ENCODE peak calls at places on chromosomes 11 and 22, in eight cellular contexts. A is SK-N-SH, J is H1, G is IMR-90, S is HCT116, B is K562, O is GM12878, X is HepG2. U is an unnamed sample.

GRCh38 chr22:37245740-37246139 is 1.7 kb upstream of the RAC2 start:
- DNase-seq in A (no peak), J (no peak), G (peak; percentile 37), S (no peak), B (no peak), O (no peak), X (no peak), U (no peak)

GRCh38 chr11:94774345-94774744 is 6.2 kb downstream of the AMOTL1 start:
- DNase-seq in A (no peak), J (no peak), G (peak; percentile 48), S (no peak), B (no peak), O (no peak), X (no peak), U (no peak)

GRCh38 chr22:36965716-36966115 is 52.3 kb downstream of the CSF2RB start:
- DNase-seq in A (no peak), J (no peak), G (no peak), S (no peak), B (no peak), O (no peak), X (no peak), U (no peak)

GRCh38 chr11:117328414-117329010 is 858 bp downstream of the CEP164 start:
- DNase-seq in A (peak; percentile 55), J (no peak), G (peak; percentile 58), S (no peak), B (peak; percentile 23), O (no peak), X (no peak), U (no peak)

GRCh38 chr11:82539669-82540068 is 194.0 kb downstream of the FAM181B start:
- DNase-seq in A (no peak), J (no peak), G (no peak), S (no peak), B (no peak), O (no peak), X (no peak), U (no peak)

GRCh38 chr22:17131686-17132085 is 10.5 kb upstream of the TMEM121B start:
- DNase-seq in A (no peak), J (no peak), G (no peak), S (no peak), B (no peak), O (no peak), X (no peak), U (no peak)

GRCh38 chr11:31967404-31967950 is 123.4 kb upstream of the RCN1 start:
- DNase-seq in A (no peak), J (no peak), G (no peak), S (no peak), B (no peak), O (no peak), X (no peak), U (no peak)

GRCh38 chr11:13364388-13364787 is 86.8 kb downstream of the BMAL1 start:
- DNase-seq in A (no peak), J (no peak), G (no peak), S (no peak), B (no peak), O (no peak), X (no peak), U (no peak)

GRCh38 chr11:107947904-107948303 is 19.7 kb downstream of the RAB39A start:
- DNase-seq in A (no peak), J (no peak), G (no peak), S (no peak), B (no peak), O (no peak), X (no peak), U (no peak)

GRCh38 chr22:39723463-39723862 is 152.9 kb downstream of the CACNA1I start:
- DNase-seq in A (no peak), J (no peak), G (no peak), S (no peak), B (no peak), O (no peak), X (no peak), U (no peak)

GRCh38 chr11:26996056-26996455 is 2.1 kb downstream of the FIBIN start:
- DNase-seq in A (no peak), J (no peak), G (no peak), S (no peak), B (no peak), O (no peak), X (no peak), U (no peak)

GRCh38 chr11:106644824-106645223 is 373.5 kb downstream of the GUCY1A2 start:
- DNase-seq in A (no peak), J (no peak), G (peak; percentile 60), S (no peak), B (no peak), O (no peak), X (no peak), U (no peak)

GRCh38 chr11:3205261-3206127 is 13.1 kb downstream of the MRGPRG start:
- DNase-seq in A (peak; percentile 27), J (no peak), G (no peak), S (no peak), B (no peak), O (no peak), X (no peak), U (no peak)

GRCh38 chr11:46930089-46930488 is 6.5 kb upstream of the CSTPP1 start:
- DNase-seq in A (no peak), J (no peak), G (peak; percentile 73), S (no peak), B (no peak), O (no peak), X (peak; percentile 34), U (peak; percentile 50)

GRCh38 chr11:110852925-110853324 is 140.7 kb upstream of the ARHGAP20 start:
- DNase-seq in A (no peak), J (no peak), G (no peak), S (no peak), B (no peak), O (no peak), X (no peak), U (no peak)

GRCh38 chr22:39220897-39221850 is 23.6 kb downstream of the PDGFB start:
- DNase-seq in A (no peak), J (no peak), G (peak; percentile 34), S (no peak), B (no peak), O (no peak), X (no peak), U (no peak)

GRCh38 chr11:94925422-94926270 is 47.7 kb downstream of the CWC15 start:
- DNase-seq in A (no peak), J (no peak), G (no peak), S (no peak), B (no peak), O (no peak), X (no peak), U (no peak)

GRCh38 chr22:33426451-33426850 is 368.3 kb upstream of the SYN3 start:
- DNase-seq in A (no peak), J (no peak), G (peak; percentile 12), S (no peak), B (no peak), O (no peak), X (no peak), U (no peak)

GRCh38 chr11:11501546-11502274 is 120.1 kb downstream of the GALNT18 start:
- DNase-seq in A (no peak), J (no peak), G (no peak), S (no peak), B (no peak), O (no peak), X (no peak), U (no peak)

GRCh38 chr11:8206251-8207079 is 37.6 kb upstream of the RIC3 start:
- DNase-seq in A (peak; percentile 92), J (peak; percentile 49), G (no peak), S (no peak), B (peak; percentile 91), O (no peak), X (no peak), U (no peak)

GRCh38 chr11:16898274-16898985 is 115.8 kb downstream of the PLEKHA7 start:
- DNase-seq in A (no peak), J (no peak), G (no peak), S (no peak), B (no peak), O (no peak), X (no peak), U (no peak)
- TF ChIP-seq RAD21 in A (no peak), J (no peak), G (no peak), S (no peak), B (no peak), O (no peak), X (no peak), U (no peak)

GRCh38 chr22:32204211-32204855 is 540 bp downstream of the RFPL2 start:
- DNase-seq in A (peak; percentile 60), J (peak; percentile 71), G (no peak), S (no peak), B (no peak), O (no peak), X (peak; percentile 9), U (peak; percentile 32)
- TF ChIP-seq RAD21 in A (no peak), J (no peak), G (no peak), S (no peak), B (no peak), O (no peak), X (no peak), U (no peak)

DNA sequence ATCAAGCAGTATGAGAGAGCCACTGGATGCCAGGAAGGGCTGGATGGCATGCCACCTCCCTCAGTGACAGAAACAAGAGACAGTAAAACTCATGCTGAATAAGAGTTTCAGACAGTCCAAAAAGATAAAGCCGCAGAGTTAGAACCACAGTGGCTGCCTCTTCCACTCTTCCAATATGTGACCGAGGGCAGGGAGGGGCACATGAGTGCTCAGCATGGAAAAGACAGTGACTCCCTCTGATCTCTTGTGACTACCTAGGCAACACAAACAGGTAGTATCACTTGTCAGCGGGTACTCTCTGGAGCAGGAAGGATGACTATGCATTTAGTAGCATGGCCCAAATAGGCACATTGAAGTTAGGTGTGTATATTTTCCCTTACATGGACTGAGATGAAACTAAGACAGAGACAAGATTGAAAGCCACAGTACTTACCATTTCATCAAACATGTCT is 295.4 kb downstream of the CADM1 start:
- DNase-seq in A (no peak), J (no peak), G (no peak), S (no peak), B (no peak), O (no peak), X (peak; percentile 8), U (no peak)
- TF ChIP-seq RAD21 in A (no peak), J (no peak), G (no peak), S (no peak), B (no peak), O (no peak), X (no peak), U (no peak)

DNA sequence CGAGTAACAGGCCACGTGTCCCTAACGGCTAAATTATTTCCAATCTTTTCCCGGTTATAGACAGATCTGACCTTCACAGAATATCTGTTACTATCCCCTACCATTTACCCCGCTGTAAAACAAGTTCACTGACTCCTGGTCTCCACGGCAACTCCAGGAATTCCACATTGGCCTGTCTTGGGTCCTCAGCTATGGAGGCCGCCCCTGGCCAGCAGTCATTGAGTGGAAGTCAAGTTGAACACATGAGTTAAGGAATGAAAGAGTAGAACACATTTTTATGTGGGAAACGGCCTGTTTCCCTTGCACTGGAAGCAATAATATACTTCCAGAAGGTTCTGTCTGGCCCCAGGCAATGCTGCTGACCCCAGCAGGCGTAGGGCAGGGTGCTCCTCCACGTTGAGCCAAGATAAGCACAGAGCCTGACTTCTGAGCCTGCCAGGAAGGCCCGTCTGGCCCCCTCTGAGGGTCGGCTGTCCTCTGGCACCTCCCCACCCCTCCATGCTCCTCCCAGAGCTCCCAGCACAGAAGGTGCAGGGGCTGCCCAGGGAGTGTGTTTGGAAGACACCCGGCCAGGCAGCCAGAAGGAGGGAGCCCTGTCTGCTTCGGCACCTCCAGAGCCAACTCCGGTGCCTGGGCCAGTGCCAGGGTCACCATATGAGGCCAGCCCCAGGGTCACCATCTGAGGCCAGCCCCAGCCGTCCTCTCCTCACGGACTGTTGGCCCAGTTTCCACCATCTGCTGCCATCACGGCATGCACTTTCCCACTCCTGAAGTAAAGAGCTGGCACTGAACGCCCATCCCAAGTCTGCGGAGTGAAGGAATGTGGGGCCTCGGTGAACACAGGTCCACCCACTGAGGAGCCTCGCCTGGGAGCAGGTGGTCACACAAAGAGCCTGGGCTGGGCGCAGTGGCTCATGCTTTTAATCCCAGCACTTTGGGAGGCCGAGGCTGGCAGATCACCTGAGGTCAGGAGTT is 813.2 kb downstream of the BRD1 start:
- DNase-seq in A (peak; percentile 11), J (peak; percentile 37), G (no peak), S (no peak), B (no peak), O (no peak), X (no peak), U (no peak)
- TF ChIP-seq RAD21 in A (no peak), J (no peak), G (no peak), S (no peak), B (no peak), O (no peak), X (no peak), U (no peak)

U was measured in A549.